ENCODE peak calls at places on chromosomes 4 and X, in five cellular contexts. Z, R, H, E and X are unnamed samples.
A peak's percentile ranks its signal among the peaks of the same experiment; 100 is the strongest.

GRCh38 chrX:51743179-51743957 is at the start of gene GSPT2:
- DNase-seq in Z (peak; percentile 42), R (peak; percentile 67), H (peak; percentile 1), E (peak; percentile 70), X (peak; percentile 82)

GRCh38 chr4:165308606-165309005 is 18.9 kb upstream of the MSMO1 start:
- DNase-seq in Z (no peak), R (no peak), H (no peak), E (no peak), X (no peak)

GRCh38 chrX:153876112-153876491 is 9.9 kb downstream of the L1CAM start:
- DNase-seq in Z (no peak), R (no peak), H (no peak), E (no peak), X (no peak)

GRCh38 chr4:3257125-3257690 is 8.2 kb downstream of the MSANTD1 start:
- DNase-seq in Z (no peak), R (no peak), H (no peak), E (no peak), X (peak; percentile 45)

GRCh38 chrX:17674611-17675010 is 62.7 kb upstream of the SCML1 start:
- DNase-seq in Z (no peak), R (peak; percentile 8), H (no peak), E (no peak), X (no peak)

GRCh38 chr4:44118971-44119680 is 329.5 kb downstream of the KCTD8 start:
- DNase-seq in Z (no peak), R (peak; percentile 4), H (no peak), E (no peak), X (no peak)

GRCh38 chr4:153063490-153063889 is 127.4 kb downstream of the FHDC1 start:
- DNase-seq in Z (no peak), R (no peak), H (no peak), E (no peak), X (no peak)

GRCh38 chrX:130339408-130340222 is at the start of gene SLC25A14:
- DNase-seq in Z (peak; percentile 26), R (peak; percentile 59), H (no peak), E (peak; percentile 77), X (peak; percentile 90)

GRCh38 chrX:18010251-18010650 is 149.2 kb upstream of the RAI2 start:
- DNase-seq in Z (no peak), R (no peak), H (no peak), E (no peak), X (no peak)

GRCh38 chrX:8037593-8038348 is 110.6 kb upstream of the PNPLA4 start:
- DNase-seq in Z (no peak), R (no peak), H (no peak), E (no peak), X (no peak)
- H3K27ac ChIP-seq in Z (no peak overlapping the region), R (no peak overlapping the region), H (no peak overlapping the region), E (no peak overlapping the region), X (no peak overlapping the region)

GRCh38 chrX:85052207-85052606 is 48.5 kb downstream of the APOOL start:
- DNase-seq in Z (no peak), R (no peak), H (no peak), E (no peak), X (no peak)

GRCh38 chrX:85052636-85053343 is 49.1 kb downstream of the APOOL start:
- DNase-seq in Z (no peak), R (peak; percentile 77), H (no peak), E (no peak), X (no peak)

GRCh38 chrX:85051627-85052026 is 48.0 kb downstream of the APOOL start:
- DNase-seq in Z (no peak), R (no peak), H (no peak), E (no peak), X (no peak)
- H3K27ac ChIP-seq in Z (peak overlapping the region; percentile 67), R (peak overlapping the region; percentile 76), H (no peak overlapping the region), E (no peak overlapping the region), X (no peak overlapping the region)

GRCh38 chrX:49177873-49178480 is 6.3 kb downstream of the PLP2 start:
- DNase-seq in Z (no peak), R (no peak), H (no peak), E (no peak), X (no peak)

GRCh38 chrX:49176421-49177326 is 5.0 kb downstream of the PLP2 start:
- DNase-seq in Z (no peak), R (no peak), H (no peak), E (no peak), X (no peak)

GRCh38 chrX:49178537-49178936 is 6.8 kb downstream of the PLP2 start:
- DNase-seq in Z (no peak), R (no peak), H (no peak), E (no peak), X (no peak)

GRCh38 chrX:49175875-49176274 is 4.2 kb downstream of the PLP2 start:
- DNase-seq in Z (no peak), R (no peak), H (no peak), E (no peak), X (no peak)

GRCh38 chrX:49177338-49177833 is 5.7 kb downstream of the PLP2 start:
- DNase-seq in Z (no peak), R (no peak), H (no peak), E (no peak), X (no peak)
- H3K27ac ChIP-seq in Z (no peak overlapping the region), R (no peak overlapping the region), H (no peak overlapping the region), E (no peak overlapping the region), X (no peak overlapping the region)

DNA sequence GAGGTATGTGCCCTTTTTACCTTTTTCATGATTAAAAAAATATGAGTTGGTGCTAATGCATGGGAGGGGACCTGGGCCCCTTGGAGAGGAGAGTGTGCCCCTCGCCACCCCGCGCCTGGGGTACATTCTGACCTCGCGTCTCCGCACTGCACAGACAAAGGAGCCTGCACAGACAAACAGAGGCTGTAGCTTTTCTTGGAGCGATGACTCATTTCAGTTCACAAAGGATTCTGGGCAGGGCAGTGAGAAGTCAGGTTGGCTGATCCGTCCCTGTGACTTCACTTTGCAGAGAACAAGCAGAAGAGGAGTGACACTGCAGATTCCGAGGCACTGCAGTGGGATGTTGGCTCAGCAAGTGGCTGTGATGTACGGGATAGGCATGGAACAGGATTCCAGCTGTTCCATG is 82.9 kb downstream of the STOX2 start:
- DNase-seq in Z (peak; percentile 74), R (peak; percentile 95), H (no peak), E (no peak), X (peak; percentile 78)
- H3K27ac ChIP-seq in Z (peak overlapping the region; percentile 88), R (peak overlapping the region; percentile 84), H (peak overlapping the region; percentile 85), E (no peak overlapping the region), X (no peak overlapping the region)

GRCh38 chr4:122896270-122896669 is 26.1 kb downstream of the NUDT6 start:
- DNase-seq in Z (no peak), R (no peak), H (no peak), E (no peak), X (no peak)
- H3K27ac ChIP-seq in Z (no peak overlapping the region), R (peak overlapping the region; percentile 28), H (no peak overlapping the region), E (no peak overlapping the region), X (no peak overlapping the region)

GRCh38 chr4:7847206-7847605 is 92.5 kb downstream of the AFAP1 start:
- DNase-seq in Z (no peak), R (no peak), H (no peak), E (no peak), X (no peak)
- H3K27ac ChIP-seq in Z (no peak overlapping the region), R (peak overlapping the region; percentile 100), H (no peak overlapping the region), E (no peak overlapping the region), X (no peak overlapping the region)

GRCh38 chr4:127782025-127782274 is 172 bp upstream of the HSPA4L start:
- DNase-seq in Z (peak; percentile 85), R (peak; percentile 62), H (peak; percentile 69), E (peak; percentile 48), X (peak; percentile 94)

GRCh38 chr4:127782275-127783025 is at the start of gene HSPA4L:
- DNase-seq in Z (peak; percentile 51), R (peak; percentile 32), H (peak; percentile 56), E (peak; percentile 50), X (peak; percentile 76)

GRCh38 chr4:127783026-127783769 is 1.1 kb downstream of the HSPA4L start:
- DNase-seq in Z (peak; percentile 14), R (peak; percentile 83), H (peak; percentile 6), E (no peak), X (peak; percentile 69)

GRCh38 chr4:127780598-127780997 is 1.5 kb upstream of the HSPA4L start:
- DNase-seq in Z (no peak), R (no peak), H (no peak), E (no peak), X (no peak)

GRCh38 chr4:127781303-127782024 is 658 bp upstream of the HSPA4L start:
- DNase-seq in Z (peak; percentile 50), R (peak; percentile 28), H (peak; percentile 37), E (no peak), X (peak; percentile 89)
- H3K27ac ChIP-seq in Z (peak overlapping the region; percentile 92), R (peak overlapping the region; percentile 60), H (peak overlapping the region; percentile 57), E (no peak overlapping the region), X (peak overlapping the region; percentile 89)

DNA sequence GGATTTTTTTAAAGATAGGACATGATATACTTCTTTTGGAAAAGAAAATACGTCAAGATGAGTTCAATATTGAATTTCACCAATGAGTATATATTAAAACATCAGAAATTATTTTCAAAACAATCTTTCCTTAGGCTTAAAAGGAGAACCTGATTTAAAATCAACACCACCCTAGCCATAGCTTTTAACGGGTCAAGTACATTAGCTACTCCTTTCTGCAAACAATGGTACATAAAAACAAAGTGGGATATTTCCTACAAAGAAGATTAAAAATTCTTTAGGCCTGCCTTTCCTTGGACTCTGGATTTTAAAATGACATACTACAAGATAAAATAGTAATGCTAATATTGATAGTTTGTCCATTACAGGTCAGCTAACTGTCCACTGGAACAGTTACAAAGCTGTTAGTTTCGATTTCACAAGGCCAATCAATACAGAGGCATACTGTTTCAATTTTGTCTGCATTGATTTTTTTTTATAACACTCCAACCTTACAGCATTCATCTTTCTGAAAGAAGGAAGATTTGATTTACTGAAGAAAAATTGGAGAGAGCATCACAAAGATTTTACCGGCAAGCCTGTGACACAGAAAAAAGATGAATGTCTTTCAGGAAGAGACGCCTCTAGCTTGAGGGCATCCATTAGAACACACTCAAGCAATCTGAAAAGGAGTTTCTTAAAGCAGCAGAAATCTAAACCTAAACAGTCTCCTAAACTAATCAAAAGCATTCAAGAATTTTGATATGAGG is 97.2 kb downstream of the MAB21L2 start:
- DNase-seq in Z (no peak), R (no peak), H (no peak), E (no peak), X (no peak)
- H3K27ac ChIP-seq in Z (no peak overlapping the region), R (no peak overlapping the region), H (no peak overlapping the region), E (no peak overlapping the region), X (no peak overlapping the region)

DNA sequence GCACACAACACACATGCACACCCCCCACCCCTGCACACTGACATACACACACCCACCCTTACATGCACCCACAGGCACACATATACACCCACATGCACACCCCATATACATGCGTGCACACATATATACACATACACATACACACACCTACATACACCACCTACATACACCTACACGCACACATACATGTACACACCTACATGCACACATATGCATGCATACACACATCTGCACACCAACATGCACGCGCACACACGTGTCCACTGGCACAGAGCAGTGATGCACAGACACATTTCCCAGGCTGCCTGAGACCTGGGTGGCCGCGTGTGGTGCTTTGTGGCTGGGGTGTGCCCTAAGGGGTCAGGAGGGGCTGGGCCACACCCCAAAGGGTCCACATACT is 31.7 kb downstream of the FGFRL1 start:
- DNase-seq in Z (no peak), R (no peak), H (no peak), E (no peak), X (no peak)
- H3K27ac ChIP-seq in Z (no peak overlapping the region), R (peak overlapping the region; percentile 97), H (no peak overlapping the region), E (no peak overlapping the region), X (no peak overlapping the region)